ENCODE peak calls at places on chromosomes 7 and 10, in five cellular contexts. X is non-pigmented ciliary epithelial cell; N is stimulated activated CD8-positive, alpha-beta memory T cell treated with anti-CD3 and anti-CD28 coated beads, Interleukin-4, amount 100 ng/mL, for 48 hours; K is effector CD4-positive, alpha-beta T cell; P is putamen. L is an unnamed sample.

GRCh38 chr10:92523639-92524038 is 50.3 kb downstream of the IDE start:
- DNase-seq in X (no peak), N (no peak), P (no peak), K (no peak), L (no peak)

GRCh38 chr7:142881586-142882337 is 3.8 kb downstream of the TRPV6 start:
- DNase-seq in P (no peak), X (no peak), K (no peak), N (no peak), L (no peak)

GRCh38 chr7:1220958-1221745 is 11.5 kb upstream of the UNCX start:
- DNase-seq in P (no peak), X (no peak), N (no peak), K (no peak), L (peak)

GRCh38 chr7:140054751-140055150 is 8.0 kb downstream of the PARP12 start:
- DNase-seq in P (no peak), K (no peak), X (no peak), N (no peak), L (no peak)

GRCh38 chr7:44398506-44398905 is 73.1 kb upstream of the CAMK2B start:
- DNase-seq in K (no peak), P (peak), X (no peak), N (no peak), L (no peak)

GRCh38 chr7:1848013-1848640 is 178.1 kb downstream of the ELFN1 start:
- DNase-seq in X (no peak), K (no peak), P (no peak), N (no peak), L (no peak)

GRCh38 chr7:105678811-105679495 is 97.7 kb upstream of the EFCAB10 start:
- DNase-seq in P (peak), X (no peak), N (no peak), K (no peak), L (no peak)

GRCh38 chr7:111855842-111856227 is 293.5 kb upstream of the IMMP2L start:
- DNase-seq in X (peak), K (no peak), P (no peak), N (no peak), L (no peak)

GRCh38 chr10:43817368-43817767 is 168.7 kb upstream of the ZNF32 start:
- DNase-seq in K (no peak), X (no peak), P (no peak), N (no peak), L (no peak)

GRCh38 chr10:12656518-12657142 is 307.3 kb downstream of the CAMK1D start:
- DNase-seq in X (peak), P (no peak), N (no peak), K (no peak), L (peak)

GRCh38 chr7:139753693-139754111 is 24.1 kb downstream of the HIPK2 start:
- DNase-seq in X (no peak), P (no peak), N (no peak), K (no peak), L (no peak)

GRCh38 chr7:68432585-68432984 is 1165.7 kb upstream of the AUTS2 start:
- DNase-seq in X (no peak), K (no peak), N (no peak), P (no peak), L (no peak)

GRCh38 chr10:57977262-57977661 is 290.4 kb downstream of the IPMK start:
- DNase-seq in K (no peak), N (no peak), X (no peak), P (no peak), L (no peak)

GRCh38 chr10:76430330-76430729 is 998.9 kb downstream of the LRMDA start:
- DNase-seq in K (no peak), P (no peak), N (no peak), X (no peak), L (no peak)

GRCh38 chr10:58384095-58384494 is 1.1 kb upstream of the TFAM start:
- DNase-seq in X (no peak), K (no peak), P (peak), N (no peak), L (no peak)

GRCh38 chr10:16521311-16522016 is at the start of gene C1QL3:
- DNase-seq in N (peak), P (no peak), K (no peak), X (no peak), L (no peak)

GRCh38 chr7:112049555-112049954 is 156.6 kb downstream of the DOCK4 start:
- DNase-seq in X (no peak), K (no peak), P (no peak), N (no peak), L (no peak)

GRCh38 chr7:75623390-75624133 is 115.2 kb downstream of the HIP1 start:
- DNase-seq in P (peak), K (no peak), X (no peak), N (no peak), L (no peak)

GRCh38 chr10:80465839-80466590 is 11.9 kb downstream of the TSPAN14 start:
- DNase-seq in N (peak), X (no peak), K (peak), P (no peak), L (no peak)

GRCh38 chr7:37234334-37234733 is 214.3 kb downstream of the ELMO1 start:
- DNase-seq in P (no peak), K (no peak), X (no peak), N (no peak), L (no peak)

GRCh38 chr10:78179886-78180285 is 146.2 kb downstream of the RPS24 start:
- DNase-seq in X (no peak), N (no peak), K (no peak), P (no peak), L (no peak)

GRCh38 chr7:143289421-143289820 is 1.3 kb downstream of the CASP2 start:
- DNase-seq in P (no peak), X (no peak), N (no peak), K (no peak), L (no peak)

GRCh38 chr7:111734955-111735660 is 172.8 kb upstream of the IMMP2L start:
- DNase-seq in N (no peak), P (no peak), X (no peak), K (no peak), L (no peak)

GRCh38 chr7:101644879-101645278 is 15.8 kb upstream of the MYL10 start:
- DNase-seq in X (no peak), N (no peak), P (no peak), K (no peak), L (no peak)

GRCh38 chr10:111113961-111114830 is 37.4 kb downstream of the ADRA2A start:
- DNase-seq in X (no peak), K (no peak), P (no peak), N (peak), L (peak)

GRCh38 chr7:141617280-141617679 is 66.1 kb downstream of the AGK start:
- DNase-seq in K (no peak), X (no peak), N (no peak), P (no peak), L (no peak)

GRCh38 chr7:99860281-99861127 is 16.3 kb downstream of the OR2AE1 start:
- DNase-seq in N (no peak), P (no peak), X (peak), K (no peak), L (peak)

GRCh38 chr7:122211362-122211761 is 67.3 kb upstream of the AASS start:
- DNase-seq in X (no peak), P (no peak), N (no peak), K (no peak), L (no peak)

L was measured in H54.